ENCODE peak calls at places on chromosome 2, in four cellular contexts. One of them, this sample, is unnamed.

GRCh38 chr2:203689424-203690109 is 16.9 kb upstream of the CD28 start:
- DNase-seq in aorta: no peak
- DNase-seq in GOT3: no peak
- DNase-seq in HEK293T: no peak
- DNase-seq in this sample: no peak

GRCh38 chr2:72147303-72147970 is at the start of gene CYP26B1:
- DNase-seq in GOT3: no peak
- DNase-seq in aorta: peak
- DNase-seq in HEK293T: peak
- DNase-seq in this sample: peak

GRCh38 chr2:14690926-14691325 is 58.4 kb downstream of the LRATD1 start:
- DNase-seq in HEK293T: no peak
- DNase-seq in GOT3: no peak
- DNase-seq in aorta: no peak
- DNase-seq in this sample: no peak

GRCh38 chr2:151973901-151974199 is 125.0 kb downstream of the CACNB4 start:
- DNase-seq in HEK293T: peak
- DNase-seq in GOT3: no peak
- DNase-seq in aorta: no peak
- DNase-seq in this sample: no peak

GRCh38 chr2:156399224-156399949 is 36.8 kb upstream of the GPD2 start:
- DNase-seq in GOT3: no peak
- DNase-seq in aorta: no peak
- DNase-seq in HEK293T: peak
- DNase-seq in this sample: peak

GRCh38 chr2:85057236-85057635 is 76.0 kb upstream of the TCF7L1 start:
- DNase-seq in GOT3: no peak
- DNase-seq in aorta: no peak
- DNase-seq in HEK293T: no peak
- DNase-seq in this sample: no peak

GRCh38 chr2:231563378-231563961 is 29.2 kb upstream of the TEX44 start:
- DNase-seq in aorta: peak
- DNase-seq in GOT3: no peak
- DNase-seq in HEK293T: peak
- DNase-seq in this sample: peak

GRCh38 chr2:46902465-46902864 is 13.1 kb downstream of the MCFD2 start:
- DNase-seq in aorta: no peak
- DNase-seq in HEK293T: no peak
- DNase-seq in GOT3: no peak
- DNase-seq in this sample: no peak

GRCh38 chr2:47007826-47008225 is 92.2 kb upstream of the MCFD2 start:
- DNase-seq in HEK293T: no peak
- DNase-seq in GOT3: no peak
- DNase-seq in aorta: no peak
- DNase-seq in this sample: no peak

GRCh38 chr2:199589303-199589702 is 131.6 kb upstream of the SATB2 start:
- DNase-seq in HEK293T: peak
- DNase-seq in aorta: no peak
- DNase-seq in GOT3: no peak
- DNase-seq in this sample: no peak

GRCh38 chr2:232229296-232229916 is 149.1 kb upstream of the ALPP start:
- DNase-seq in aorta: no peak
- DNase-seq in GOT3: no peak
- DNase-seq in HEK293T: no peak
- DNase-seq in this sample: no peak

GRCh38 chr2:37794717-37795116 is 123.3 kb upstream of the CDC42EP3 start:
- DNase-seq in aorta: no peak
- DNase-seq in GOT3: no peak
- DNase-seq in HEK293T: no peak
- DNase-seq in this sample: no peak

GRCh38 chr2:129240061-129240460 is 739.4 kb upstream of the RAB6C start:
- DNase-seq in HEK293T: no peak
- DNase-seq in aorta: no peak
- DNase-seq in GOT3: no peak
- DNase-seq in this sample: no peak

GRCh38 chr2:75098856-75099255 is 100.5 kb downstream of the TACR1 start:
- DNase-seq in HEK293T: peak
- DNase-seq in aorta: no peak
- DNase-seq in GOT3: no peak
- DNase-seq in this sample: no peak

GRCh38 chr2:159262904-159263303 is 23.6 kb downstream of the WDSUB1 start:
- DNase-seq in HEK293T: no peak
- DNase-seq in aorta: no peak
- DNase-seq in GOT3: no peak
- DNase-seq in this sample: no peak

GRCh38 chr2:174939046-174939445 is 66.1 kb downstream of the CHN1 start:
- DNase-seq in HEK293T: no peak
- DNase-seq in aorta: no peak
- DNase-seq in GOT3: no peak
- DNase-seq in this sample: no peak

GRCh38 chr2:128279786-128280701 is 38.6 kb downstream of the HS6ST1 start:
- DNase-seq in aorta: peak
- DNase-seq in GOT3: no peak
- DNase-seq in HEK293T: no peak
- DNase-seq in this sample: peak

GRCh38 chr2:43685350-43685749 is 9.1 kb upstream of the C1GALT1C1L start:
- DNase-seq in GOT3: no peak
- DNase-seq in aorta: no peak
- DNase-seq in HEK293T: no peak
- DNase-seq in this sample: no peak

GRCh38 chr2:202703091-202703490 is 68.3 kb downstream of the FAM117B start:
- DNase-seq in aorta: no peak
- DNase-seq in HEK293T: no peak
- DNase-seq in GOT3: no peak
- DNase-seq in this sample: no peak

GRCh38 chr2:57434952-57435351 is 611.7 kb upstream of the VRK2 start:
- DNase-seq in HEK293T: no peak
- DNase-seq in GOT3: no peak
- DNase-seq in aorta: no peak
- DNase-seq in this sample: no peak

GRCh38 chr2:126642031-126642430 is 13.9 kb upstream of the GYPC start:
- DNase-seq in GOT3: no peak
- DNase-seq in HEK293T: no peak
- DNase-seq in aorta: no peak
- DNase-seq in this sample: no peak

GRCh38 chr2:101431486-101431885 is 43.4 kb downstream of the RFX8 start:
- DNase-seq in aorta: no peak
- DNase-seq in GOT3: no peak
- DNase-seq in HEK293T: no peak
- DNase-seq in this sample: no peak

GRCh38 chr2:100900156-100900795 is 80.3 kb downstream of the NPAS2 start:
- DNase-seq in HEK293T: no peak
- DNase-seq in GOT3: no peak
- DNase-seq in aorta: no peak
- DNase-seq in this sample: no peak

GRCh38 chr2:166494140-166494544 is at the start of gene SCN7A:
- DNase-seq in GOT3: no peak
- DNase-seq in aorta: peak
- DNase-seq in HEK293T: peak
- DNase-seq in this sample: peak

GRCh38 chr2:134021830-134022524 is 231.9 kb upstream of the MGAT5 start:
- DNase-seq in GOT3: no peak
- DNase-seq in aorta: no peak
- DNase-seq in HEK293T: no peak
- DNase-seq in this sample: no peak

GRCh38 chr2:28390857-28391563 is 1.6 kb upstream of the FOSL2 start:
- DNase-seq in aorta: peak
- DNase-seq in HEK293T: peak
- DNase-seq in GOT3: peak
- DNase-seq in this sample: peak

GRCh38 chr2:162172802-162173201 is 20.8 kb upstream of the GCG start:
- DNase-seq in aorta: no peak
- DNase-seq in HEK293T: no peak
- DNase-seq in GOT3: no peak
- DNase-seq in this sample: no peak

GRCh38 chr2:10497797-10498251 is 49.7 kb upstream of the ODC1 start:
- DNase-seq in aorta: no peak
- DNase-seq in GOT3: peak
- DNase-seq in HEK293T: peak
- DNase-seq in this sample: no peak

GRCh38 chr2:165016772-165017411 is 61.6 kb upstream of the SLC38A11 start:
- DNase-seq in HEK293T: peak
- DNase-seq in aorta: no peak
- DNase-seq in GOT3: no peak
- DNase-seq in this sample: no peak

GRCh38 chr2:3647831-3648651 is 10.0 kb upstream of the ALLC start:
- DNase-seq in aorta: peak
- DNase-seq in HEK293T: no peak
- DNase-seq in GOT3: no peak
- DNase-seq in this sample: no peak

GRCh38 chr2:210167227-210167626 is 4.0 kb downstream of the KANSL1L start:
- DNase-seq in aorta: no peak
- DNase-seq in HEK293T: no peak
- DNase-seq in GOT3: no peak
- DNase-seq in this sample: no peak

GRCh38 chr2:78351208-78351607 is 674.3 kb upstream of the REG3G start:
- DNase-seq in GOT3: no peak
- DNase-seq in HEK293T: peak
- DNase-seq in aorta: no peak
- DNase-seq in this sample: no peak

This sample was measured in uterus.